ENCODE peak calls at places on chromosomes 11 and 22, in four cellular contexts. O, V, X and U are unnamed samples.

GRCh38 chr22:24744638-24745037 is 29.9 kb downstream of the PIWIL3 start:
- DNase-seq in V (no peak), X (no peak), O (no peak), U (no peak)

GRCh38 chr11:19957301-19957985 is 202.8 kb downstream of the DBX1 start:
- DNase-seq in X (no peak), V (no peak), O (no peak), U (no peak)

GRCh38 chr11:60376601-60377000 is 1.7 kb upstream of the MS4A7 start:
- DNase-seq in X (no peak), O (no peak), V (no peak), U (no peak)

GRCh38 chr22:26357813-26358212 is 71.2 kb upstream of the ASPHD2 start:
- DNase-seq in X (no peak), V (no peak), O (no peak), U (no peak)

GRCh38 chr11:45188127-45188526 is 41.7 kb downstream of the PRDM11 start:
- DNase-seq in O (no peak), X (no peak), V (no peak), U (no peak)

GRCh38 chr22:46012182-46012880 is 35.4 kb upstream of the WNT7B start:
- DNase-seq in X (no peak), V (no peak), O (no peak), U (no peak)

GRCh38 chr22:40529817-40530216 is 106.7 kb downstream of the MRTFA start:
- DNase-seq in X (no peak), O (no peak), V (no peak), U (no peak)

GRCh38 chr11:115127790-115128189 is 376.4 kb downstream of the CADM1 start:
- DNase-seq in V (no peak), O (no peak), X (no peak), U (no peak)

GRCh38 chr11:13291794-13292193 is 14.2 kb downstream of the BMAL1 start:
- DNase-seq in V (no peak), O (no peak), X (no peak), U (no peak)

GRCh38 chr11:47108214-47108613 is 68.5 kb downstream of the ARFGAP2 start:
- DNase-seq in O (no peak), X (no peak), V (no peak), U (no peak)

GRCh38 chr11:126282742-126283591 is at the start of gene TIRAP:
- DNase-seq in V (no peak), O (peak), X (peak), U (peak)

GRCh38 chr11:117826360-117826635 is 1.8 kb upstream of the FXYD2 start:
- DNase-seq in O (no peak), V (no peak), X (no peak), U (no peak)

GRCh38 chr11:66317766-66318575 is 1.1 kb upstream of the CD248 start:
- DNase-seq in X (no peak), O (peak), V (no peak), U (no peak)

GRCh38 chr11:91981995-91982394 is 242.6 kb upstream of the FAT3 start:
- DNase-seq in O (no peak), X (no peak), V (no peak), U (no peak)

GRCh38 chr22:27022741-27023373 is 365.5 kb downstream of the MIAT start:
- DNase-seq in X (no peak), V (no peak), O (no peak), U (no peak)

GRCh38 chr11:19673924-19674390 is 38.7 kb upstream of the NAV2 start:
- DNase-seq in X (no peak), V (no peak), O (no peak), U (peak)

GRCh38 chr11:47349521-47350095 is 2.9 kb downstream of the MYBPC3 start:
- DNase-seq in V (no peak), X (no peak), O (no peak), U (no peak)

GRCh38 chr22:17368727-17369552 is at the start of gene CECR2:
- DNase-seq in O (no peak), X (peak), V (peak), U (peak)

GRCh38 chr22:41290262-41291221 is 4.6 kb upstream of the RANGAP1 start:
- DNase-seq in V (no peak), X (no peak), O (peak), U (no peak)

GRCh38 chr22:32735516-32735915 is 66.0 kb upstream of the TIMP3 start:
- DNase-seq in X (no peak), O (no peak), V (no peak), U (no peak)

GRCh38 chr11:63573881-63574855 is 11.0 kb upstream of the PLAAT2 start:
- DNase-seq in V (no peak), X (peak), O (peak), U (no peak)

GRCh38 chr11:10302744-10303557 is 1.9 kb upstream of the ADM start:
- DNase-seq in O (peak), X (peak), V (no peak), U (no peak)

GRCh38 chr11:2139691-2140337 is 625 bp upstream of the IGF2 start:
- DNase-seq in V (no peak), O (peak), X (no peak), U (no peak)

GRCh38 chr22:30309981-30310672 is 16.6 kb downstream of the TBC1D10A start:
- DNase-seq in V (peak), O (no peak), X (no peak), U (no peak)

DNA sequence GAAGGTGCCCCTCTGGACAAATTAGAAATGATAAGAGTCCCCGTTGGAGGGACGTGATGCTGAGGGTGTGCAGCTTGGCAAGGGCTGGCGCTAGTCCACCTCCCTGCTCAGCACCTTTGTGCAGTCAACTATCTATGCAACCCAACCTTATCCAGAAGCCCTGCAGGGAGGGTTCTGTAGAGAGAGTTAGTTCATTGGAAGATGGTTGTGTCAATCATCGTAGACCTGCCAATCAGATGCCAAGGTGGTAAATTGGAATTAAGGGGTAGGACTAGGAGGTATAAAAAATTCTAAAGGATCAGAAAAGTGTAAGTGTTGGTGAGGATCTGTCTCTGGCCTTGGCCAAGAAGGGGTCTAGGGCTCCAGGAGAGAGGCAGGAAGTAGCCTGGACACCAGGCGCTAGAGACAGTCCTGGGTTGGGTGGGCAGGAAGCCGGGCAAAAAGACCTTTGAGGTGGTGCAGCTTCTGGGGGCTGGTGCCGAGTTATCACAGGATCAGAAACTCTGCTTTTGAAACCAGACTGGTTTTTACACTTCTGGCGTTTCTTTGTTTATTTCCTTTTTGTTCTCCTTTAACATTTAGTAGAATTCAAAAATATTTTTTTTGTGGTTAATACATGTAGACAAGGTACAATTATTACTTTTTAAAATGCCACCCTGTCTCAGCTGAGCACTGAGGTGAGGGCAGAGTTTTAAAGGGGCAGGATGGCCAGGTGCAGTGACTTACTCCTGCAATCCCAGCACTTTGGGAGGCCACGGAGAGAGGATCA is 1.6 kb downstream of the C1QTNF6 start:
- DNase-seq in X (peak), O (peak), V (peak), U (peak)
- TF ChIP-seq FOXK2 in X (no peak), O (no peak), V (no peak), U (no peak)

DNA sequence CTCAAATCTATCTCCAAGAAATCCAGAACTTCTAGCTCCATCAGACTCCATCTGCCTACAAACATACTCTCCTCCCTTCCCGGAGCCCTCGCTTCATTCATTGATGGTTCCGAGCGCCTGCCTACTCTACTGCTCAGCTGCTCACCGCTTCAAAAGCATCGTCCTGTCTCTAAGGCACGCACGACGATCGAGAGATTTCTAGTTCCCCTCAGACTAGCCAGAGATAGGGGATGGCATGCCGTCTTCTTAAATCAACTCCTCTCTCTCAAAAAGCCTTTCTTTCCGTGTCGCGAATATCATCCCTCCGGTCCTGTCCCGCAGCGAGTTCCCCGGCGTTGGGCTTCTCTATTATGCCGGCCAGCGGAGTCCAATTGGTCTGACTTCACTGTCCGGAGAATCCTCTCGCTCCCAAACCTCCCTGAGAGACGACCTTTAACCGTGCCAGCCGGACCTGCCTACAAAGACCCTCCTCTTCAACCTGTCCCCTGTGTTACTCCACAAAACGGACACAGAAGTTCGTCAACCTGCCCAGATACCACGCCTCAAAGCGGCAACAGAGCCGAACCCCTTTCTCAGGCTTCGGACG is 592 bp downstream of the EEF1G start:
- DNase-seq in O (no peak), X (no peak), V (no peak), U (no peak)
- TF ChIP-seq FOXK2 in O (no peak), X (no peak), V (no peak), U (no peak)

DNA sequence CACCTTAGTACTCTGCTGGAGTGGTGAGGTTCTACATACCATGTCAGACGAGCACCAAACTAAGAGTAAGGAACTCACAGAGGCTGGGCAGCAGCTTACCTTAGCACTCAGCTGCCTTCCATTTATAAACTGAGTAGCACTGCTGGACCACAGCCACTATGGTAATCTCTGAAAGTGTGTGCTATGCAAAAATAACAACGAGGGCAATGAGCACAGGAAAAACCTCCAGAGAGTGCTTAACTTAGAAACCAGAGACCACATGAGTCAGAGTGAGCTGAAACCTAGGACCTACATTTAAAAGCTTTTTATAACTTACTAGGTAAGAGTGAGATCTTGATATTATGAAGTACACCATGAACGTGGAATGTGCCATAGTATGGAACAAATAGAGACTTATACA is 17.1 kb upstream of the CD59 start:
- DNase-seq in V (peak), O (no peak), X (no peak), U (no peak)
- TF ChIP-seq FOXK2 in V (no peak), O (no peak), X (no peak), U (no peak)

GRCh38 chr11:6473481-6474422 is at the start of gene TRIM3:
- DNase-seq in O (peak), V (no peak), X (peak), U (peak)

GRCh38 chr11:6474806-6475500 is 1.2 kb upstream of the TRIM3 start:
- DNase-seq in V (no peak), X (no peak), O (no peak), U (no peak)

GRCh38 chr11:6476571-6476970 is 2.8 kb upstream of the TRIM3 start:
- DNase-seq in X (peak), V (no peak), O (no peak), U (no peak)

GRCh38 chr11:6474423-6474792 is 667 bp upstream of the TRIM3 start:
- DNase-seq in X (no peak), V (no peak), O (no peak), U (no peak)

GRCh38 chr11:6475936-6476335 is 2.2 kb upstream of the TRIM3 start:
- DNase-seq in O (peak), X (no peak), V (no peak), U (no peak)
- TF ChIP-seq FOXK2 in O (no peak), X (no peak), V (no peak), U (no peak)

DNA sequence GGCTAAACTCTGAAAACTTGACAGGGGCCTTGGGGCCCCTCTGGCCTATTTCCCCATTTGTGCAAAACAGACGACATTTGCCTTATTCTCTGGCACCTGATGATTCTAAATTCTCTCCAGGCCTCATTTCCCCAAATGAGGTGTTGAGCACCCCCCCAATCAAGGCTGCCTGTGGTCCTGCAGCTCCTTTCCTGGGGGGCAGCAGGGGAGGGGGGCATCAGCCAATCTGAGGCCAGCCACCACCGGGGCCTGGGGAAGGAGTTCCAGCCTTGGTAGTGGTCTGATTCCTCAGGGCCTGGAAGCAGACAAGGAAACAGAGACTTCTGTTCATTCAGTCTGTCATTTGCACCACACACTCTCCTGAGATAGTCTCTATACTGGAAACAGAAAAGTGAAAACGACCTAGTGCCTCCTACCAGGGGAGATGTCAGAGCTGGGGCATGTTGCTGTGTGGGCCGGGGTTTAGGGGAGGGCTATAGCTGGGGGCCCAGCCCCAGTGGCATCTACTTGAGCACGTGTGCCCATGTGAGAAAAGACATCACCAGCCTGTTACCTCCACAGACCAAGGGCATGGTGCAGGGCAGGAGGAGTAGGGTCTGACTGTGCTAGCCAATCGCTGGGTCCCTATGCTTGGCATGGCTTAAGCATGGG is 1.9 kb upstream of the TPBGL start:
- DNase-seq in X (no peak), V (no peak), O (no peak), U (no peak)
- TF ChIP-seq FOXK2 in X (no peak), V (no peak), O (no peak), U (no peak)

DNA sequence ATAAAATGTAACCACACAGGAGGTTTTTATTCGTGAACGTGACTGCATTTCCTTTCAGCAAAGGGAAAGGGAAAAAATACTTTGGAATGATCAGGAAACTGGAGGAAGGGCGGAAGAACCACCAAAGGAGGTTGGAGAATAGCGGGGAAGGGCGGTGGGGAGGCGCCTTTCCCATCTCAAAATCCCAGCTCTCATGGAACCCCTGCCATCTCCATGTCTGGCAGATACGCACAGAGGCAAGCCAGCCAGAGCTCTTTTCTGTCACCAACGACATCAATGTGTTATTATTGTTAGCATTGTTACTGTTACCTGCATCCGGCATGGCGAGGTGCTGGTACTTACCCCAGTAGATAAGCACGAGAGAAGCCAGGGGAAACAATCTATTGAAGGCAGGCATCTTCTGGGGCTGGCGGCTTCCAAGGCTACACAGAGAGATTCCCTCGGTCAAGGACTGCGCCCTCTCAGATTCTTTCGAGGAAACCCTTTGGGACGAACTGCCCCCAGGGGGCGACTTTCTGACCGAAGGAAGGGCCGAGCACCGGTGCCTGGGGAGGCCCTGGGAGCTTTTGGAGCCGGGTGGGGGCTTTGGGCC is 923 bp downstream of the SCN3B start:
- DNase-seq in X (no peak), O (no peak), V (no peak), U (no peak)
- TF ChIP-seq FOXK2 in X (no peak), O (no peak), V (no peak), U (no peak)

GRCh38 chr11:120119121-120119520 is 18.8 kb downstream of the TRIM29 start:
- DNase-seq in O (no peak), V (no peak), X (no peak), U (no peak)

GRCh38 chr11:120121336-120121735 is 16.6 kb downstream of the TRIM29 start:
- DNase-seq in O (no peak), X (no peak), V (no peak), U (no peak)

GRCh38 chr11:120122921-120123683 is 14.8 kb downstream of the TRIM29 start:
- DNase-seq in X (peak), O (no peak), V (no peak), U (no peak)

GRCh38 chr11:120121914-120122473 is 15.9 kb downstream of the TRIM29 start:
- DNase-seq in X (no peak), O (peak), V (no peak), U (no peak)

DNA sequence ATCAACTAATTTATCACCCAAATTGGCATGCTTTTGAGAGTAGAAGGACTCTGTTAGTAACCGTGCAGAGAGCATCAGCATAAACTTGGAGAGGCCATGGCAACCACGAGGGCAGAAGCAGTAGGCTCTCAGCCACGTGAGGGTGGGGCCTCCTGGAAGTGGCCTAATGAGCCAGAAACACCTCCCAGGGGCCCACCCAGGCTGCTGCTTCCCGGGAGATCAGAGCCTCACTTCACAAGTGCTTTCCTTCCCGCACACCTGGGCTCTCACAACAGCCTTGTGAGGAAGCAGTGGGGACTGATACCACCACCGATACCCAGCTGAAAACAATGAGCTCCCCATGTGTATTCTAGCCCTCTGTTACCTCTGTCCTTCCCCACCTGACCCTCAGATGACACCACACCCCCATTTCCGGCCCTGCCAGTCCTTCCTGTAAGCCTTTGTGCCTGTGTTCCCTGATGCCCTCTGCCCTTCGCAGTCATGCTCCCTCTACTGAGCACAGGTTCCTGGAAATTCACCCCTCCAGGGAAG is 17.0 kb downstream of the TRIM29 start:
- DNase-seq in V (no peak), O (no peak), X (no peak), U (no peak)
- TF ChIP-seq FOXK2 in V (no peak), O (no peak), X (no peak), U (no peak)